ENCODE peak calls at places on chromosomes 4 and X, in ten cellular contexts. M, O, Q, Z, H, L, N, Y, W and F are unnamed samples.

GRCh38 chr4:120557372-120557771 is 365.2 kb downstream of the PRDM5 start:
- DNase-seq in H (no peak), O (no peak), Q (peak), Z (no peak), N (no peak), Y (no peak), L (no peak), W (no peak), M (no peak), F (no peak)

GRCh38 chr4:129109965-129110824 is 14.2 kb downstream of the C4orf33 start:
- DNase-seq in M (no peak), Z (no peak), H (no peak), W (no peak), Y (no peak), N (no peak), Q (no peak), L (no peak), O (no peak), F (no peak)

GRCh38 chrX:3711331-3711917 is 2.0 kb downstream of the PRKX start:
- DNase-seq in M (peak), Y (no peak), W (no peak), O (peak), H (no peak), L (no peak), N (no peak), Q (no peak), Z (peak), F (no peak)

GRCh38 chrX:10529344-10529743 is 91.0 kb downstream of the MID1 start:
- DNase-seq in L (peak), N (no peak), H (peak), Q (peak), Y (no peak), O (no peak), W (no peak), Z (no peak), M (no peak), F (peak)

GRCh38 chr4:110265001-110265400 is 66.6 kb upstream of the ELOVL6 start:
- DNase-seq in Z (no peak), H (no peak), W (no peak), M (no peak), Y (no peak), O (no peak), L (no peak), Q (no peak), N (no peak), F (no peak)

GRCh38 chr4:67475155-67475554 is 70.1 kb downstream of the CENPC start:
- DNase-seq in H (no peak), O (no peak), Z (no peak), N (no peak), M (no peak), Q (no peak), L (no peak), Y (no peak), W (no peak), F (no peak)

GRCh38 chr4:67452100-67452887 is 93.0 kb downstream of the CENPC start:
- DNase-seq in O (no peak), N (no peak), M (no peak), Z (no peak), Y (no peak), H (no peak), W (no peak), Q (no peak), L (peak), F (peak)

GRCh38 chrX:9252182-9252581 is 212.7 kb upstream of the TBL1X start:
- DNase-seq in H (no peak), N (no peak), M (no peak), Z (no peak), Q (no peak), L (no peak), O (no peak), W (no peak), Y (no peak), F (no peak)

GRCh38 chrX:69127466-69127865 is 37.8 kb downstream of the PJA1 start:
- DNase-seq in H (no peak), O (no peak), Q (no peak), W (no peak), Z (no peak), Y (no peak), N (no peak), L (no peak), M (no peak), F (no peak)

GRCh38 chrX:114924846-114925245 is 92.6 kb downstream of the IL13RA2 start:
- DNase-seq in L (peak), O (no peak), Q (peak), Z (no peak), H (peak), M (no peak), N (no peak), Y (no peak), W (no peak), F (peak)

GRCh38 chr4:92334716-92335350 is 31.1 kb downstream of the GRID2 start:
- DNase-seq in O (no peak), Y (no peak), H (no peak), Q (no peak), W (no peak), N (peak), L (no peak), Z (no peak), M (no peak), F (peak)

GRCh38 chr4:1855334-1856070 is 454 bp downstream of the LETM1 start:
- DNase-seq in M (peak), N (no peak), Z (peak), O (peak), Q (no peak), Y (no peak), H (no peak), W (no peak), L (no peak), F (no peak)

GRCh38 chrX:139720136-139720535 is 12.2 kb upstream of the MCF2 start:
- DNase-seq in Y (no peak), O (no peak), Q (peak), N (no peak), L (peak), W (peak), M (no peak), H (peak), Z (no peak), F (peak)

GRCh38 chr4:104447346-104447745 is 47.3 kb downstream of the CXXC4 start:
- DNase-seq in M (no peak), O (no peak), L (no peak), Y (no peak), Q (no peak), H (no peak), N (no peak), W (no peak), Z (no peak), F (peak)